ENCODE peak calls at places on chromosomes 7 and 10, in four cellular contexts. Q, Y, K and D are unnamed samples.

GRCh38 chr10:46314046-46314445 is 27.2 kb downstream of the ANTXRL start:
- DNase-seq in Q (no peak), Y (no peak), K (peak; percentile 18), D (no peak)

GRCh38 chr7:105808703-105809590 is 67.5 kb downstream of the ATXN7L1 start:
- DNase-seq in Q (peak; percentile 85), Y (no peak), K (no peak), D (no peak)

GRCh38 chr10:132298038-132298935 is 9.5 kb downstream of the STK32C start:
- DNase-seq in Q (no peak), Y (no peak), K (peak; percentile 27), D (no peak)

GRCh38 chr7:2358968-2359527 is 4.4 kb downstream of the EIF3B start:
- DNase-seq in Q (no peak), Y (no peak), K (no peak), D (no peak)

GRCh38 chr7:36137258-36137657 is 15.8 kb upstream of the EEPD1 start:
- DNase-seq in Q (no peak), Y (no peak), K (no peak), D (no peak)

GRCh38 chr7:158588085-158588877 is 658 bp upstream of the PTPRN2 start:
- DNase-seq in Q (no peak), Y (peak; percentile 33), K (no peak), D (no peak)

GRCh38 chr10:130742936-130743675 is 568.4 kb downstream of the TCERG1L start:
- DNase-seq in Q (no peak), Y (no peak), K (peak; percentile 90), D (peak; percentile 52)

GRCh38 chr10:5498791-5499492 is 428 bp downstream of the CALML5 start:
- DNase-seq in Q (no peak), Y (no peak), K (no peak), D (no peak)

GRCh38 chr10:62616885-62617635 is 187.5 kb upstream of the ADO start:
- DNase-seq in Q (no peak), Y (no peak), K (no peak), D (no peak)

GRCh38 chr10:28810062-28810870 is 132.9 kb downstream of the BAMBI start:
- DNase-seq in Q (peak; percentile 38), Y (no peak), K (peak; percentile 53), D (peak; percentile 47)
- H3K4ac ChIP-seq in Q (peak overlapping the region; percentile 70), Y (no peak overlapping the region), K (no peak overlapping the region), D (no peak overlapping the region)

GRCh38 chr10:11687779-11688447 is 54.3 kb upstream of the ECHDC3 start:
- DNase-seq in Q (no peak), Y (no peak), K (no peak), D (no peak)
- H4K8ac ChIP-seq in Q (no peak overlapping the region), Y (no peak overlapping the region), K (no peak overlapping the region), D (no peak overlapping the region)

GRCh38 chr10:79149662-79150443 is 81.1 kb downstream of the ZMIZ1 start:
- DNase-seq in Q (peak; percentile 61), Y (no peak), K (peak; percentile 67), D (peak; percentile 72)
- H3K9ac ChIP-seq in Q (peak overlapping the region; percentile 71), Y (no peak overlapping the region), K (no peak overlapping the region), D (peak overlapping the region; percentile 8)

DNA sequence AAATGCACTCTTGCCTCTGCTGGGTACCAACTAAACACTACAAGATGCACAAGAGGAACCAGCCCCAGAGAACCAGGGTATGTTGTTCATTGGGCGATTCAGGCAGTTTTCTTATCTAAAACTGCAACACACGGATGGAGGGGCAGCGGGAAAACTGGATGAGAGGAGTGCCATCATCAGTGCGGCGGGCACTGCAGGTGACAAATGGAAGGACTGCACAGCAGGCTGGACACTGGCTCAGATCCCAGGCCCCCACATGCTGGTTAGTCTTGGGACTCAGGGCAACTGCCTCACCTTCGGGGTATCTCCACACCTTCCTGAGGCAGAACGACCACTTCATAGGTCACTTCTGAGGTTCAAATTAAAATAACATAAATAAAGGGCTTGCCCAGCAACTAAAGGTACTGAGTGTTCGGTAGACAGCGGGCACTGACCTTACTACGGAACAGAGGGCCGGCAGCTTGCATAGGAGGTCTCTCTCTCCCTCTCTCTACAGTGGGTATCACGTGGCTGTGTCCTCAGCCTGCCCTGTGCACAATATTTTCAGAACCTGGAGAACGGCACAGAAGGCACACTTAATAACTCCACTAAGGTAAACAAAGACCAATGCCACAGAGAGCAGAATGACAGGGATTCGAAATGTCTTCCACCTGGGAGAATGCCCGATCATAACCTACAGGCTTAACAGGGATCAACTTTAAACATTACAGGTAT is 72.1 kb downstream of the GRB10 start:
- DNase-seq in Q (no peak), Y (no peak), K (no peak), D (no peak)
- H3K4ac ChIP-seq in Q (no peak overlapping the region), Y (no peak overlapping the region), K (no peak overlapping the region), D (no peak overlapping the region)